ENCODE peak calls at places on chromosomes 2 and 18, in four cellular contexts. D is RWPE1; U is activated naive CD4-positive, alpha-beta T cell; T is psoas muscle. A is an unnamed sample.

GRCh38 chr2:133346654-133347053 is 221.6 kb downstream of the NCKAP5 start:
- DNase-seq in T (no peak), U (no peak), D (peak), A (no peak)

GRCh38 chr2:16225545-16225944 is 285.2 kb downstream of the MYCN start:
- DNase-seq in D (no peak), T (no peak), U (no peak), A (no peak)

GRCh38 chr2:96555146-96555610 is 18.6 kb downstream of the ARID5A start:
- DNase-seq in T (no peak), D (no peak), U (no peak), A (no peak)

GRCh38 chr2:226609361-226609760 is 190.3 kb downstream of the IRS1 start:
- DNase-seq in U (no peak), T (no peak), D (no peak), A (no peak)

GRCh38 chr2:23618265-23618664 is 233.3 kb downstream of the KLHL29 start:
- DNase-seq in T (no peak), U (no peak), D (no peak), A (no peak)

GRCh38 chr18:61876899-61877298 is 15.9 kb downstream of the RNF152 start:
- DNase-seq in U (no peak), D (no peak), T (no peak), A (no peak)

GRCh38 chr2:71992036-71992435 is 155.6 kb downstream of the CYP26B1 start:
- DNase-seq in D (no peak), T (no peak), U (no peak), A (no peak)

GRCh38 chr2:69615078-69615630 is 28.4 kb downstream of the AAK1 start:
- DNase-seq in D (no peak), T (no peak), U (no peak), A (no peak)

GRCh38 chr2:174750923-174751441 is 13.3 kb downstream of the CHRNA1 start:
- DNase-seq in D (no peak), U (no peak), T (no peak), A (no peak)

GRCh38 chr18:55763298-55763697 is 175.3 kb upstream of the TCF4 start:
- DNase-seq in T (no peak), U (no peak), D (no peak), A (no peak)

GRCh38 chr2:86072271-86072858 is 33.3 kb downstream of the POLR1A start:
- DNase-seq in U (no peak), T (peak), D (no peak), A (peak)

GRCh38 chr2:88642278-88642677 is 15.0 kb upstream of the EIF2AK3 start:
- DNase-seq in U (no peak), T (no peak), D (no peak), A (no peak)

GRCh38 chr2:41414486-41415230 is 633.2 kb upstream of the PKDCC start:
- DNase-seq in U (no peak), T (no peak), D (peak), A (no peak)

GRCh38 chr2:203804070-203804469 is 63.5 kb upstream of the CTLA4 start:
- DNase-seq in D (no peak), U (no peak), T (no peak), A (no peak)

GRCh38 chr2:163407296-163407695 is 328.5 kb downstream of the FIGN start:
- DNase-seq in U (no peak), T (no peak), D (no peak), A (no peak)

GRCh38 chr18:62781893-62782292 is 66.6 kb downstream of the PHLPP1 start:
- DNase-seq in U (no peak), D (peak), T (peak), A (no peak)

GRCh38 chr2:26640781-26641564 is at the start of gene CIB4:
- DNase-seq in U (no peak), D (peak), T (no peak), A (no peak)

GRCh38 chr2:173571021-173571821 is 216.5 kb downstream of the CDCA7 start:
- DNase-seq in U (no peak), T (no peak), D (no peak), A (no peak)

GRCh38 chr2:105779394-105779793 is 34.7 kb downstream of the NCK2 start:
- DNase-seq in D (no peak), U (no peak), T (no peak), A (no peak)

GRCh38 chr2:122831644-122832043 is 1076.2 kb downstream of the TSN start:
- DNase-seq in U (no peak), D (no peak), T (no peak), A (no peak)

GRCh38 chr2:60294901-60295590 is 258.4 kb downstream of the BCL11A start:
- DNase-seq in U (no peak), T (no peak), D (no peak), A (no peak)

GRCh38 chr2:181190711-181191110 is 210.3 kb downstream of the UBE2E3 start:
- DNase-seq in U (no peak), T (no peak), D (no peak), A (no peak)

GRCh38 chr2:105783972-105784371 is 39.3 kb downstream of the NCK2 start:
- DNase-seq in D (no peak), U (no peak), T (no peak), A (no peak)

GRCh38 chr2:161798027-161798426 is 173.8 kb downstream of the SLC4A10 start:
- DNase-seq in T (no peak), U (no peak), D (no peak), A (no peak)

GRCh38 chr2:120477831-120478481 is 132.0 kb downstream of the INHBB start:
- DNase-seq in T (no peak), D (no peak), U (no peak), A (no peak)

GRCh38 chr2:142872900-142873724 is 4.4 kb upstream of the KYNU start:
- DNase-seq in U (no peak), D (peak), T (no peak), A (no peak)

GRCh38 chr18:5159080-5159479 is 38.0 kb downstream of the AKAIN1 start:
- DNase-seq in T (no peak), D (no peak), U (no peak), A (no peak)

GRCh38 chr2:163182764-163183354 is 344.3 kb upstream of the KCNH7 start:
- DNase-seq in D (peak), U (no peak), T (no peak), A (no peak)

GRCh38 chr2:100752628-100753333 is 67.2 kb upstream of the NPAS2 start:
- DNase-seq in D (peak), U (no peak), T (no peak), A (no peak)

GRCh38 chr2:96870631-96871255 is 863 bp upstream of the SEMA4C start:
- DNase-seq in T (no peak), D (no peak), U (no peak), A (peak)

GRCh38 chr18:60064271-60064670 is 164.5 kb downstream of the PMAIP1 start:
- DNase-seq in D (peak), U (no peak), T (no peak), A (no peak)

GRCh38 chr2:39778233-39778632 is 825 bp downstream of the THUMPD2 start:
- DNase-seq in D (peak), T (no peak), U (no peak), A (no peak)

GRCh38 chr2:158269143-158269542 is 167.5 kb downstream of the UPP2 start:
- DNase-seq in T (no peak), D (no peak), U (no peak), A (no peak)

GRCh38 chr2:158931577-158931976 is 36.9 kb upstream of the TANC1 start:
- DNase-seq in T (no peak), U (no peak), D (peak), A (no peak)

GRCh38 chr2:42132066-42132965 is 36.8 kb upstream of the EML4 start:
- DNase-seq in T (no peak), U (no peak), D (no peak), A (no peak)

GRCh38 chr2:154945977-154946376 is 247.5 kb downstream of the KCNJ3 start:
- DNase-seq in U (no peak), T (no peak), D (no peak), A (no peak)

GRCh38 chr2:196967126-196967525 is 40.6 kb upstream of the PGAP1 start:
- DNase-seq in D (no peak), U (no peak), T (no peak), A (no peak)

GRCh38 chr2:24546668-24547067 is 55.6 kb downstream of the NCOA1 start:
- DNase-seq in T (no peak), D (no peak), U (no peak), A (no peak)

GRCh38 chr2:43174368-43175186 is 51.8 kb downstream of the ZFP36L2 start:
- DNase-seq in D (no peak), T (no peak), U (peak), A (peak)

GRCh38 chr2:159635006-159635746 is 18.8 kb upstream of the BAZ2B start:
- DNase-seq in D (no peak), T (no peak), U (no peak), A (no peak)

A was measured in heart left ventricle.